ENCODE peak calls at places on chromosome X, in six cellular contexts. One of them, this sample, is unnamed. For H3K36me3 and H3K4me1, the result is how much of the 10 kb centered on the place peaks cover.

GRCh38 chrX:70755850-70756249 is 152.7 kb downstream of the TEX11 start:
- DNase-seq in neural progenitor cell: peak
- DNase-seq in fibroblast of lung: no peak
- DNase-seq in left ventricle myocardium inferior: no peak
- DNase-seq in GM23338: peak
- DNase-seq in spleen: peak
- DNase-seq in this sample: no peak

GRCh38 chrX:27251369-27251768 is 211.8 kb downstream of the PPP4R3C start:
- DNase-seq in neural progenitor cell: no peak
- DNase-seq in fibroblast of lung: no peak
- DNase-seq in left ventricle myocardium inferior: no peak
- DNase-seq in GM23338: peak
- DNase-seq in spleen: no peak
- DNase-seq in this sample: no peak

GRCh38 chrX:103608305-103608963 is 671 bp downstream of the TCEAL3 start:
- DNase-seq in neural progenitor cell: peak
- DNase-seq in fibroblast of lung: no peak
- DNase-seq in left ventricle myocardium inferior: no peak
- DNase-seq in GM23338: no peak
- DNase-seq in spleen: peak
- DNase-seq in this sample: no peak

GRCh38 chrX:136495043-136495442 is 2.3 kb upstream of the HTATSF1 start:
- DNase-seq in neural progenitor cell: no peak
- DNase-seq in fibroblast of lung: no peak
- DNase-seq in left ventricle myocardium inferior: no peak
- DNase-seq in GM23338: no peak
- DNase-seq in spleen: no peak
- DNase-seq in this sample: no peak

GRCh38 chrX:39645059-39645895 is 452.5 kb downstream of the BCOR start:
- DNase-seq in neural progenitor cell: peak
- DNase-seq in fibroblast of lung: peak
- DNase-seq in left ventricle myocardium inferior: peak
- DNase-seq in GM23338: no peak
- DNase-seq in spleen: no peak
- DNase-seq in this sample: no peak

GRCh38 chrX:148049441-148049840 is 68.3 kb downstream of the FMR1NB start:
- DNase-seq in neural progenitor cell: peak
- DNase-seq in fibroblast of lung: peak
- DNase-seq in left ventricle myocardium inferior: no peak
- DNase-seq in GM23338: peak
- DNase-seq in spleen: no peak
- DNase-seq in this sample: no peak

GRCh38 chrX:43559643-43560042 is 96.5 kb upstream of the MAOA start:
- DNase-seq in neural progenitor cell: peak
- DNase-seq in fibroblast of lung: peak
- DNase-seq in left ventricle myocardium inferior: peak
- DNase-seq in GM23338: peak
- DNase-seq in spleen: no peak
- DNase-seq in this sample: no peak

GRCh38 chrX:134847133-134847532 is 143.7 kb upstream of the SMIM10 start:
- DNase-seq in neural progenitor cell: no peak
- DNase-seq in fibroblast of lung: no peak
- DNase-seq in left ventricle myocardium inferior: no peak
- DNase-seq in GM23338: no peak
- DNase-seq in spleen: no peak
- DNase-seq in this sample: no peak

GRCh38 chrX:7574325-7574724 is 268.6 kb upstream of the VCX start:
- DNase-seq in neural progenitor cell: peak
- DNase-seq in fibroblast of lung: no peak
- DNase-seq in left ventricle myocardium inferior: no peak
- DNase-seq in GM23338: peak
- DNase-seq in spleen: no peak
- DNase-seq in this sample: no peak

GRCh38 chrX:107107459-107107858 is 11.2 kb downstream of the RBM41 start:
- DNase-seq in neural progenitor cell: no peak
- DNase-seq in fibroblast of lung: peak
- DNase-seq in left ventricle myocardium inferior: no peak
- DNase-seq in GM23338: no peak
- DNase-seq in spleen: no peak
- DNase-seq in this sample: no peak

GRCh38 chrX:155028749-155029360 is 2.2 kb downstream of the FUNDC2 start:
- DNase-seq in neural progenitor cell: no peak
- DNase-seq in fibroblast of lung: peak
- DNase-seq in left ventricle myocardium inferior: no peak
- DNase-seq in GM23338: no peak
- DNase-seq in spleen: no peak
- DNase-seq in this sample: no peak

GRCh38 chrX:103685396-103685795 is 1.1 kb downstream of the MORF4L2 start:
- DNase-seq in neural progenitor cell: no peak
- DNase-seq in fibroblast of lung: no peak
- DNase-seq in left ventricle myocardium inferior: no peak
- DNase-seq in GM23338: no peak
- DNase-seq in spleen: no peak
- DNase-seq in this sample: no peak

GRCh38 chrX:153783378-153784013 is 2.7 kb downstream of the SRPK3 start:
- DNase-seq in neural progenitor cell: no peak
- DNase-seq in fibroblast of lung: no peak
- DNase-seq in left ventricle myocardium inferior: no peak
- DNase-seq in GM23338: no peak
- DNase-seq in spleen: no peak
- DNase-seq in this sample: no peak

GRCh38 chrX:107551546-107551945 is 76.8 kb upstream of the PRPS1 start:
- DNase-seq in neural progenitor cell: no peak
- DNase-seq in fibroblast of lung: no peak
- DNase-seq in left ventricle myocardium inferior: peak
- DNase-seq in GM23338: no peak
- DNase-seq in spleen: no peak
- DNase-seq in this sample: no peak

GRCh38 chrX:147069926-147070325 is 255.4 kb upstream of the CXorf51A start:
- DNase-seq in neural progenitor cell: no peak
- DNase-seq in fibroblast of lung: no peak
- DNase-seq in left ventricle myocardium inferior: no peak
- DNase-seq in GM23338: no peak
- DNase-seq in spleen: no peak
- DNase-seq in this sample: no peak

GRCh38 chrX:15146515-15146914 is 123.4 kb downstream of the ASB9 start:
- DNase-seq in neural progenitor cell: peak
- DNase-seq in fibroblast of lung: no peak
- DNase-seq in left ventricle myocardium inferior: no peak
- DNase-seq in GM23338: peak
- DNase-seq in spleen: no peak
- DNase-seq in this sample: no peak

GRCh38 chrX:43592597-43592996 is 63.5 kb upstream of the MAOA start:
- DNase-seq in neural progenitor cell: no peak
- DNase-seq in fibroblast of lung: no peak
- DNase-seq in left ventricle myocardium inferior: no peak
- DNase-seq in GM23338: no peak
- DNase-seq in spleen: no peak
- DNase-seq in this sample: no peak

GRCh38 chrX:136130931-136131843 is 16.1 kb upstream of the FHL1 start:
- DNase-seq in neural progenitor cell: no peak
- DNase-seq in fibroblast of lung: peak
- DNase-seq in left ventricle myocardium inferior: no peak
- DNase-seq in GM23338: no peak
- DNase-seq in spleen: no peak
- DNase-seq in this sample: no peak

GRCh38 chrX:1448793-1449580 is 3.7 kb downstream of the ASMTL start:
- DNase-seq in neural progenitor cell: no peak
- DNase-seq in fibroblast of lung: no peak
- DNase-seq in left ventricle myocardium inferior: no peak
- DNase-seq in GM23338: no peak
- DNase-seq in spleen: peak
- DNase-seq in this sample: peak

GRCh38 chrX:13699183-13699826 is 10.4 kb downstream of the RAB9A start:
- DNase-seq in neural progenitor cell: no peak
- DNase-seq in fibroblast of lung: peak
- DNase-seq in left ventricle myocardium inferior: no peak
- DNase-seq in GM23338: no peak
- DNase-seq in spleen: no peak
- DNase-seq in this sample: no peak

GRCh38 chrX:26845051-26845450 is 618.1 kb downstream of the PPP4R3C start:
- DNase-seq in neural progenitor cell: no peak
- DNase-seq in fibroblast of lung: peak
- DNase-seq in left ventricle myocardium inferior: no peak
- DNase-seq in GM23338: no peak
- DNase-seq in spleen: no peak
- DNase-seq in this sample: no peak

GRCh38 chrX:3651272-3651671 is 62.2 kb downstream of the PRKX start:
- DNase-seq in neural progenitor cell: no peak
- DNase-seq in fibroblast of lung: peak
- DNase-seq in left ventricle myocardium inferior: no peak
- DNase-seq in GM23338: peak
- DNase-seq in spleen: no peak
- DNase-seq in this sample: no peak

GRCh38 chrX:49177873-49178480 is 6.3 kb downstream of the PLP2 start:
- DNase-seq in neural progenitor cell: no peak
- DNase-seq in fibroblast of lung: no peak
- DNase-seq in left ventricle myocardium inferior: no peak
- DNase-seq in GM23338: no peak
- DNase-seq in spleen: no peak
- DNase-seq in this sample: no peak
- H3K27ac ChIP-seq in neural progenitor cell: no peak
- H3K27ac ChIP-seq in fibroblast of lung: no peak
- H3K27ac ChIP-seq in left ventricle myocardium inferior: no peak
- H3K27ac ChIP-seq in GM23338: no peak
- H3K27ac ChIP-seq in spleen: no peak
- H3K27ac ChIP-seq in this sample: peak

GRCh38 chrX:72274526-72274925 is 2.5 kb downstream of the RPS4X start:
- DNase-seq in neural progenitor cell: no peak
- DNase-seq in fibroblast of lung: peak
- DNase-seq in left ventricle myocardium inferior: no peak
- DNase-seq in GM23338: no peak
- DNase-seq in spleen: no peak
- DNase-seq in this sample: no peak
- H3K36me3 ChIP-seq in neural progenitor cell: under half
- H3K36me3 ChIP-seq in fibroblast of lung: under half
- H3K36me3 ChIP-seq in left ventricle myocardium inferior: under half
- H3K36me3 ChIP-seq in GM23338: under half
- H3K36me3 ChIP-seq in spleen: half or more
- H3K36me3 ChIP-seq in this sample: under half

GRCh38 chrX:119757646-119757978 is 776 bp upstream of the SOWAHD start:
- DNase-seq in neural progenitor cell: no peak
- DNase-seq in fibroblast of lung: no peak
- DNase-seq in left ventricle myocardium inferior: no peak
- DNase-seq in GM23338: peak
- DNase-seq in spleen: no peak
- DNase-seq in this sample: no peak

GRCh38 chrX:119756926-119757635 is 1.3 kb upstream of the SOWAHD start:
- DNase-seq in neural progenitor cell: no peak
- DNase-seq in fibroblast of lung: no peak
- DNase-seq in left ventricle myocardium inferior: no peak
- DNase-seq in GM23338: no peak
- DNase-seq in spleen: peak
- DNase-seq in this sample: no peak

GRCh38 chrX:119758682-119759332 is 419 bp downstream of the SOWAHD start:
- DNase-seq in neural progenitor cell: peak
- DNase-seq in fibroblast of lung: no peak
- DNase-seq in left ventricle myocardium inferior: peak
- DNase-seq in GM23338: peak
- DNase-seq in spleen: peak
- DNase-seq in this sample: no peak

GRCh38 chrX:119759333-119759766 is 962 bp downstream of the SOWAHD start:
- DNase-seq in neural progenitor cell: peak
- DNase-seq in fibroblast of lung: no peak
- DNase-seq in left ventricle myocardium inferior: no peak
- DNase-seq in GM23338: peak
- DNase-seq in spleen: peak
- DNase-seq in this sample: no peak

GRCh38 chrX:119757979-119758681 is at the start of gene SOWAHD:
- DNase-seq in neural progenitor cell: peak
- DNase-seq in fibroblast of lung: no peak
- DNase-seq in left ventricle myocardium inferior: peak
- DNase-seq in GM23338: peak
- DNase-seq in spleen: peak
- DNase-seq in this sample: no peak
- H3K4me1 ChIP-seq in neural progenitor cell: under half
- H3K4me1 ChIP-seq in fibroblast of lung: under half
- H3K4me1 ChIP-seq in left ventricle myocardium inferior: under half
- H3K4me1 ChIP-seq in GM23338: under half
- H3K4me1 ChIP-seq in spleen: half or more
- H3K4me1 ChIP-seq in this sample: under half

DNA sequence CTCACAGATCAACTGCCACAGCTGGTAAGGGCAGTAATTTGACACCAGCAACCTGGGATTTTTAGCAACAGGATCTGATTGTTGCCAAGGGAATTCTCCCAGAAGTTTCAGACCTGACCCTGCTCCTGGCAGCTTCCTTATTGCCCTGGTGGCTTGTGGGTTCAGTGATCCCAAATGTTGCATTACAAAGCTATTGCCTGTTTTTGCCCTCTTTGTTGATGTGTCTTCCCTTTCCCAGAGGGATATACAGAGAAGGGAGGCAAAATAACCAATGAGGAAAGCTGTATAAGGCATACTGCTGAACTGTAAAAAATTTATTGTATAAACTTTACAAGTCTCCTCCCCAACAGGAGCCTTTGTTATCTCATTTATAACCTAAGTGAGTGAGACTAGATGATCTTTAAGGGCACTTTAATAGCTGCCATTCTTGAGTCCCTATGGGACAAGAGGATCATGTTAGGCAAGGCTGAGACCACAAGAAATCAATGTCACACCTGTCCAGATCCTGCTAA is 22.2 kb downstream of the VSIG4 start:
- DNase-seq in neural progenitor cell: no peak
- DNase-seq in fibroblast of lung: no peak
- DNase-seq in left ventricle myocardium inferior: no peak
- DNase-seq in GM23338: peak
- DNase-seq in spleen: no peak
- DNase-seq in this sample: no peak
- H3K27ac ChIP-seq in neural progenitor cell: no peak
- H3K27ac ChIP-seq in fibroblast of lung: no peak
- H3K27ac ChIP-seq in left ventricle myocardium inferior: no peak
- H3K27ac ChIP-seq in GM23338: no peak
- H3K27ac ChIP-seq in spleen: peak
- H3K27ac ChIP-seq in this sample: no peak

GRCh38 chrX:25442501-25442900 is 426.7 kb upstream of the ARX start:
- DNase-seq in neural progenitor cell: peak
- DNase-seq in fibroblast of lung: no peak
- DNase-seq in left ventricle myocardium inferior: no peak
- DNase-seq in GM23338: peak
- DNase-seq in spleen: no peak
- DNase-seq in this sample: no peak
- H3K36me3 ChIP-seq in neural progenitor cell: under half
- H3K36me3 ChIP-seq in fibroblast of lung: under half
- H3K36me3 ChIP-seq in left ventricle myocardium inferior: under half
- H3K36me3 ChIP-seq in GM23338: under half
- H3K36me3 ChIP-seq in spleen: under half
- H3K36me3 ChIP-seq in this sample: under half

DNA sequence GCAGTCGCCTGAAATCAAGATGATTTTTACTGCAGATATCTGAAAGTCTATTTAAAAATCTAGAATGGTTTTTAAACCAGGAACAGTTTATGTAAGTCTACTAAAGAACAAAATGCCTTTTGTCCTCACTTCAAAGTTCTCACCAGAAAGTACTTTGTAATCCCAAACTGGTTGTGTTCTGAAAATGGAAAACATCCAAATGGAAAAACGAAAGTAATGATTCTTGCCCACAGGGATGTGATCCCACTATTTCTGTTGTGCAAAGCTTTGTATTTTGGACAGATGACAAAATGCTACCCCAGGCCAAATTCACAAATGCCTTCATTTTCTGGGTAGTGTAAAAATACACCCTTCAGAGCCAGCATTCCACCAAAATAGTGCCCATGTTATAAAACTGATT is 265.5 kb upstream of the FTHL17 start:
- DNase-seq in neural progenitor cell: no peak
- DNase-seq in fibroblast of lung: no peak
- DNase-seq in left ventricle myocardium inferior: no peak
- DNase-seq in GM23338: no peak
- DNase-seq in spleen: no peak
- DNase-seq in this sample: no peak
- H3K4me1 ChIP-seq in neural progenitor cell: under half
- H3K4me1 ChIP-seq in fibroblast of lung: under half
- H3K4me1 ChIP-seq in left ventricle myocardium inferior: under half
- H3K4me1 ChIP-seq in GM23338: under half
- H3K4me1 ChIP-seq in spleen: under half
- H3K4me1 ChIP-seq in this sample: under half